ENCODE peak calls at places on chromosomes 3 and 15, in six cellular contexts. B is GM23338, F is NB4, C is fibroblast of mammary gland, D is sigmoid colon, M is epithelial cell of esophagus. L is an unnamed sample.

GRCh38 chr3:60424942-60425341 is 826.3 kb downstream of the FHIT start:
- DNase-seq in C (no peak), F (no peak), M (no peak), B (peak; percentile 28), D (no peak), L (no peak)

GRCh38 chr3:99858461-99858860 is 40.8 kb downstream of the CMSS1 start:
- DNase-seq in D (no peak), F (no peak), C (no peak), B (no peak), M (no peak), L (no peak)

GRCh38 chr3:151209652-151210051 is 6.6 kb upstream of the GPR171 start:
- DNase-seq in F (no peak), C (no peak), D (no peak), M (no peak), B (no peak), L (no peak)

GRCh38 chr3:177427096-177427495 is 229.8 kb upstream of the TBL1XR1 start:
- DNase-seq in D (no peak), B (no peak), F (peak; percentile 40), M (no peak), C (no peak), L (peak; percentile 94)

GRCh38 chr3:64266065-64266874 is 41.0 kb upstream of the PRICKLE2 start:
- DNase-seq in M (peak; percentile 84), F (no peak), C (peak; percentile 99), D (peak; percentile 82), B (no peak), L (no peak)

GRCh38 chr15:41215708-41216107 is 14.8 kb downstream of the EXD1 start:
- DNase-seq in M (no peak), B (no peak), C (no peak), F (peak; percentile 76), D (no peak), L (no peak)

GRCh38 chr15:40506964-40507571 is 36.3 kb downstream of the CHST14 start:
- DNase-seq in B (peak; percentile 95), C (peak; percentile 68), M (peak; percentile 69), D (peak; percentile 89), F (peak; percentile 84), L (peak; percentile 65)

GRCh38 chr3:42682301-42683070 is 2.9 kb upstream of the KLHL40 start:
- DNase-seq in F (no peak), C (no peak), M (no peak), B (no peak), D (peak; percentile 61), L (no peak)

GRCh38 chr15:37824717-37825382 is 109.6 kb upstream of the TMCO5A start:
- DNase-seq in M (peak; percentile 93), F (peak; percentile 42), B (no peak), C (peak; percentile 97), D (no peak), L (peak; percentile 1)

GRCh38 chr3:111227216-111227615 is 155.6 kb downstream of the NECTIN3 start:
- DNase-seq in M (peak; percentile 61), D (no peak), B (no peak), F (no peak), C (peak; percentile 87), L (no peak)

GRCh38 chr3:53709856-53710674 is 136.2 kb downstream of the CHDH start:
- DNase-seq in M (peak; percentile 66), F (peak; percentile 70), D (peak; percentile 84), B (peak; percentile 95), C (peak; percentile 60), L (peak; percentile 74)
- TF ChIP-seq CTCF in M (peak; percentile 78), F (peak; percentile 57), D (peak; percentile 67), B (peak; percentile 85), C (peak; percentile 72), L (peak; percentile 73)

GRCh38 chr3:160756907-160757623 is 1.0 kb downstream of the PPM1L start:
- DNase-seq in F (peak; percentile 7), C (no peak), D (peak; percentile 65), M (no peak), B (peak; percentile 62), L (no peak)
- H3K4me3 ChIP-seq in F (no peak overlapping the region), C (no peak overlapping the region), D (peak overlapping the region; percentile 68), M (peak overlapping the region; percentile 64), B (peak overlapping the region; percentile 86), L (no peak overlapping the region)

GRCh38 chr3:16807981-16808380 is 76.8 kb upstream of the PLCL2 start:
- DNase-seq in D (no peak), M (no peak), F (no peak), B (no peak), C (peak; percentile 42), L (no peak)

GRCh38 chr3:16807441-16807840 is 77.3 kb upstream of the PLCL2 start:
- DNase-seq in C (peak; percentile 90), F (no peak), M (no peak), B (no peak), D (no peak), L (no peak)

GRCh38 chr3:16810013-16810412 is 74.7 kb upstream of the PLCL2 start:
- DNase-seq in M (no peak), D (no peak), B (no peak), F (no peak), C (peak; percentile 65), L (no peak)

GRCh38 chr3:16809482-16809881 is 75.3 kb upstream of the PLCL2 start:
- DNase-seq in F (no peak), M (no peak), B (no peak), C (no peak), D (no peak), L (no peak)

GRCh38 chr3:16808393-16809107 is 76.2 kb upstream of the PLCL2 start:
- DNase-seq in M (no peak), F (no peak), D (no peak), C (peak; percentile 58), B (no peak), L (no peak)
- TF ChIP-seq CTCF in M (no peak), F (no peak), D (no peak), C (peak; percentile 6), B (peak; percentile 50), L (no peak)

DNA sequence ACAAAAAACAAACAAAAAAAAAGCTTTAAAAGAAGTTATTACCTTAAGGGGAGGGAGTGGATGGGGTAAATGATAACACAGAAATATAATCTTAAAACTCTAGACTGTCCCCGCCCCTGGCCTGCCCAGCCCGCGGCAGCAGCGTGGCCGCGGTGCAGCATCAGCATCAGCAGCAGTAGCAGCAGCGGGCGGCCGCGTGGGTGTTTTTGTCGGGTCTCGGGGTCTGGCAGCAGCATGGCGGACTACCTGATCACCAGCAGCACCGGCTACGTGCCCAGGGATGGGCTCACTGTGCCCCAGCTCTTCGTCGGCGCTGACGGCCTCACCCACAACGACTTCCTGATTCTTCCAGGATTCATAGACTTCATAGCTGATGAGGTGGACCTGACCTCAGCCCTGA is 80.0 kb upstream of the ANKRD28 start:
- DNase-seq in M (no peak), C (no peak), F (no peak), D (no peak), B (no peak), L (no peak)
- H3K4me3 ChIP-seq in M (no peak overlapping the region), C (no peak overlapping the region), F (no peak overlapping the region), D (no peak overlapping the region), B (no peak overlapping the region), L (no peak overlapping the region)

GRCh38 chr3:9809239-9809614 is 835 bp upstream of the TTLL3 start:
- DNase-seq in M (no peak), B (peak; percentile 28), F (no peak), D (no peak), C (no peak), L (peak; percentile 37)
- TF ChIP-seq CTCF in M (no peak), B (no peak), F (no peak), D (no peak), C (no peak), L (no peak)

GRCh38 chr15:49622561-49622960 is 1.7 kb downstream of the DTWD1 start:
- DNase-seq in F (peak; percentile 19), D (no peak), M (no peak), B (peak; percentile 14), C (peak; percentile 56), L (no peak)

GRCh38 chr15:49625460-49626036 is 4.7 kb downstream of the DTWD1 start:
- DNase-seq in C (peak; percentile 39), F (no peak), D (no peak), M (peak; percentile 10), B (peak; percentile 26), L (no peak)

GRCh38 chr15:49621327-49622210 is 721 bp downstream of the DTWD1 start:
- DNase-seq in C (peak; percentile 35), B (peak; percentile 16), D (no peak), M (peak; percentile 16), F (peak; percentile 47), L (peak; percentile 28)

GRCh38 chr15:49620658-49621326 is at the start of the genes DTWD1 and FAM227B:
- DNase-seq in F (peak; percentile 99), C (peak; percentile 97), D (peak; percentile 99), B (peak; percentile 97), M (peak; percentile 97), L (peak; percentile 99)

GRCh38 chr15:49624046-49624445 is 3.2 kb downstream of the DTWD1 start:
- DNase-seq in M (no peak), C (peak; percentile 72), D (no peak), B (no peak), F (no peak), L (no peak)
- H3K4me3 ChIP-seq in M (no peak overlapping the region), C (no peak overlapping the region), D (no peak overlapping the region), B (no peak overlapping the region), F (no peak overlapping the region), L (no peak overlapping the region)

L was measured in GM12865.